ENCODE peak calls at places on chromosome 15, in seven cellular contexts. V is CD8-positive, alpha-beta T cell; K is transverse colon; P is osteoblast; A is epithelial cell of esophagus; C is GM12878; F is kidney. G is an unnamed sample.

GRCh38 chr15:70507772-70508351 is 255.5 kb downstream of the UACA start:
- DNase-seq in V (no peak), K (no peak), P (peak), A (peak), C (no peak), F (no peak), G (peak)

GRCh38 chr15:89358755-89359439 is 24.3 kb upstream of the POLG start:
- DNase-seq in V (peak), K (peak), P (peak), A (peak), C (peak), F (peak), G (peak)

GRCh38 chr15:64211696-64212095 is 48.9 kb upstream of the PPIB start:
- DNase-seq in V (no peak), K (no peak), P (no peak), A (no peak), C (no peak), F (no peak), G (no peak)

GRCh38 chr15:46091860-46092450 is 457.1 kb downstream of the SQOR start:
- DNase-seq in V (no peak), K (peak), P (peak), A (peak), C (no peak), F (no peak), G (no peak)

GRCh38 chr15:98003528-98003927 is 43.0 kb downstream of the ARRDC4 start:
- DNase-seq in V (no peak), K (no peak), P (no peak), A (peak), C (no peak), F (no peak), G (no peak)

GRCh38 chr15:85333132-85333831 is 47.1 kb upstream of the AKAP13 start:
- DNase-seq in V (no peak), K (no peak), P (peak), A (no peak), C (no peak), F (no peak), G (peak)

GRCh38 chr15:96298217-96298616 is 32.3 kb upstream of the NR2F2 start:
- DNase-seq in V (no peak), K (no peak), P (no peak), A (no peak), C (no peak), F (no peak), G (no peak)

GRCh38 chr15:99250001-99250400 is 620 bp upstream of the TTC23 start:
- DNase-seq in V (no peak), K (no peak), P (no peak), A (no peak), C (no peak), F (no peak), G (no peak)

GRCh38 chr15:75232826-75233503 is 25.2 kb upstream of the GOLGA6C start:
- DNase-seq in V (no peak), K (peak), P (peak), A (no peak), C (no peak), F (peak), G (no peak)

GRCh38 chr15:68511073-68511991 is 67.5 kb upstream of the CORO2B start:
- DNase-seq in V (no peak), K (no peak), P (peak), A (no peak), C (no peak), F (no peak), G (peak)

GRCh38 chr15:99976811-99977271 is 243.6 kb upstream of the LYSMD4 start:
- DNase-seq in V (no peak), K (no peak), P (peak), A (peak), C (no peak), F (peak), G (peak)

GRCh38 chr15:36401586-36401966 is 177.8 kb upstream of the CDIN1 start:
- DNase-seq in V (no peak), K (no peak), P (no peak), A (no peak), C (no peak), F (no peak), G (peak)

GRCh38 chr15:59516655-59517461 is 78.9 kb downstream of the FAM81A start:
- DNase-seq in V (no peak), K (no peak), P (no peak), A (no peak), C (no peak), F (no peak), G (no peak)

GRCh38 chr15:36778516-36778915 is 199.1 kb downstream of the CDIN1 start:
- DNase-seq in V (no peak), K (no peak), P (peak), A (no peak), C (no peak), F (no peak), G (peak)

GRCh38 chr15:70358871-70359647 is 261.3 kb upstream of the TLE3 start:
- DNase-seq in V (no peak), K (no peak), P (no peak), A (no peak), C (no peak), F (no peak), G (no peak)

GRCh38 chr15:78768531-78769408 is 42.5 kb downstream of the ADAMTS7 start:
- DNase-seq in V (no peak), K (no peak), P (peak), A (no peak), C (no peak), F (peak), G (no peak)

GRCh38 chr15:91939432-91939831 is 85.9 kb downstream of the SLCO3A1 start:
- DNase-seq in V (no peak), K (no peak), P (no peak), A (no peak), C (no peak), F (no peak), G (no peak)

GRCh38 chr15:92112180-92112579 is 258.7 kb downstream of the SLCO3A1 start:
- DNase-seq in V (no peak), K (no peak), P (no peak), A (no peak), C (no peak), F (no peak), G (peak)

GRCh38 chr15:24784506-24784905 is 108.9 kb downstream of the NPAP1 start:
- DNase-seq in V (no peak), K (no peak), P (no peak), A (no peak), C (no peak), F (no peak), G (no peak)

GRCh38 chr15:68307131-68307928 is 29.8 kb downstream of the FEM1B start:
- DNase-seq in V (no peak), K (no peak), P (no peak), A (no peak), C (no peak), F (no peak), G (no peak)

GRCh38 chr15:67175643-67176071 is 78.8 kb downstream of the AAGAB start:
- DNase-seq in V (no peak), K (peak), P (no peak), A (peak), C (peak), F (no peak), G (peak)

GRCh38 chr15:65578904-65579728 is 31.8 kb downstream of the INTS14 start:
- DNase-seq in V (no peak), K (no peak), P (no peak), A (no peak), C (no peak), F (no peak), G (no peak)

GRCh38 chr15:68032672-68033071 is 21.4 kb upstream of the PIAS1 start:
- DNase-seq in V (no peak), K (no peak), P (no peak), A (no peak), C (peak), F (no peak), G (no peak)

GRCh38 chr15:99097441-99098410 is 7.2 kb upstream of the SYNM start:
- DNase-seq in V (no peak), K (no peak), P (no peak), A (no peak), C (no peak), F (no peak), G (no peak)

GRCh38 chr15:91077029-91077428 is 23.0 kb upstream of the SV2B start:
- DNase-seq in V (no peak), K (no peak), P (no peak), A (peak), C (no peak), F (no peak), G (no peak)

GRCh38 chr15:81097116-81097892 is 36.8 kb upstream of the CFAP161 start:
- DNase-seq in V (no peak), K (no peak), P (no peak), A (no peak), C (no peak), F (no peak), G (no peak)

GRCh38 chr15:92989469-92989868 is 89.3 kb downstream of the CHD2 start:
- DNase-seq in V (no peak), K (no peak), P (no peak), A (no peak), C (peak), F (no peak), G (no peak)

GRCh38 chr15:66912441-66912840 is 153.0 kb upstream of the SMAD3 start:
- DNase-seq in V (no peak), K (no peak), P (no peak), A (no peak), C (no peak), F (no peak), G (no peak)

GRCh38 chr15:35746121-35746520 is 200.2 kb upstream of the DPH6 start:
- DNase-seq in V (no peak), K (no peak), P (no peak), A (peak), C (no peak), F (no peak), G (peak)

GRCh38 chr15:99958426-99959097 is 225.3 kb upstream of the LYSMD4 start:
- DNase-seq in V (no peak), K (no peak), P (no peak), A (no peak), C (no peak), F (no peak), G (no peak)

DNA sequence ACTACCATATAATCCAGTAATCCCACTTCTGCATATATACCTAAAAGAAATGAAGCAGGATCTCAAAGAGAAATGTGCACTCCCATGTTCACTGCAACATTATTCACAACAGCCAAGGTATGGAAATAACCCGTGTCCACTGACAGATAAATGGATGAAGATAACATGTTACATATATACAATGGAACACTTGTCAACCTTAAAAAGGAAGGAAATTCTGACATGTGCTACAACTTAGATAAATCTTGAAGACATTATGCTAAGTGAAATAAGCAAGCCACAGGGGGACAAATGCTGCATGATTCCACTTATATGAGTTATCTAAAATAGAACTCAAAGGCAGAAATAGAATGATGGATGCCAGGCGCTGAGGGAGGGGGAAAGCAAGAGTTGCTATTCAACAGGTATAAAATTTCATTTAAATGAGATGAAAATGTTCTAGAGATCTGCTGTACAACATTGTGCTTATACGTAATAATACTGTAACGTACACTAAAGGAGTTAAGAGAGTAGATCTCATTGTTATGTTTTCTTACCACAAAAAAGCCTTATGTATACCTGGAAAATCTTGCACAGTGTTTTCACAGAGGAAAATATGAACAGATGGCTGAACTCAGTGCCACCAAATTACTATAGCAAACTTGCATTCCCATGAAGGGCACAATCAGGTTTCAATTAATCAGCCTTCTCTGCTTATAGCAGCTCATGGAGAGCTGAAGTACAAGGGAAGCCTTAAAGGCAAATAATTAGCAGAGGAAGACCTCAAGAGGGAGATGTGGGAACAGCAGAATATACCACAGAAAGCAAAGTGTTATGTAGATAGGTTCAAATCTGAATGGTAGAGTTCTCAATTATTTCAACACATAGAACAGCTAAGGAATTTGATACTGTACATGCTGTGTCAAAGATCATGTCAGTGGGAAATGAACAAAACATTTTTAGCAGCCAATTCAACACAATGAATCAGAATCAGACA is 8.0 kb upstream of the VPS39 start:
- DNase-seq in V (no peak), K (no peak), P (no peak), A (no peak), C (no peak), F (no peak), G (peak)
- TF ChIP-seq CTCF in V (no peak), K (no peak), P (no peak), A (no peak), C (peak), F (no peak), G (no peak)

GRCh38 chr15:51982013-51982769 is 10.6 kb upstream of the LEO1 start:
- DNase-seq in V (peak), K (no peak), P (peak), A (peak), C (peak), F (no peak), G (peak)

DNA sequence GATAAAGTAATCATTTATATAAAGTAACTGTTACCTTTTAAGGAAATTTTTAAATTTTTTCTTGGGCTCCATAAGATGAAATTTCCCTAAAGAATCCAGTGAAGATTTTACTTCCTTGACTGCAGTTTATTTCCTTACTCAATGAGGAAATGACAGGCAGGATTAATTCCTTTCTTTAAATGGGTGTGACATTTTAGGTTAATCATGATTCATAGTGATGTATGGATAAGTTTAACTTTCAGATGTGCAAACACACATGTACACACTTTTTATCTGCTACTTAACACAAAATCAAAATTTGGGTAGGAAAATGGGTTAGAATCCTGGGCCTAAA is 11.2 kb upstream of the LEO1 start:
- DNase-seq in V (no peak), K (no peak), P (no peak), A (peak), C (no peak), F (no peak), G (no peak)
- H3K4me3 ChIP-seq in V (no peak), K (no peak), P (no peak), A (no peak), C (no peak), F (no peak), G (no peak)

GRCh38 chr15:23663232-23663631 is 15.6 kb upstream of the MAGEL2 start:
- DNase-seq in V (no peak), K (no peak), P (no peak), A (no peak), C (no peak), F (no peak), G (no peak)
- TF ChIP-seq CTCF in V (no peak), K (no peak), P (no peak), A (no peak), C (no peak), F (no peak), G (no peak)

GRCh38 chr15:74136584-74137543 is 6.5 kb downstream of the ISLR2 start:
- DNase-seq in V (no peak), K (no peak), P (peak), A (no peak), C (no peak), F (no peak), G (peak)
- H3K4me3 ChIP-seq in V (peak), K (peak), P (peak), A (no peak), C (peak), F (peak), G (peak)

GRCh38 chr15:40081691-40082194 is 26.9 kb downstream of the BMF start:
- DNase-seq in V (no peak), K (peak), P (peak), A (no peak), C (no peak), F (peak), G (peak)
- TF ChIP-seq CTCF in V (no peak), K (no peak), P (peak), A (no peak), C (no peak), F (no peak), G (no peak)

GRCh38 chr15:76991741-76992645 is 2.9 kb upstream of the PSTPIP1 start:
- DNase-seq in V (no peak), K (peak), P (no peak), A (no peak), C (no peak), F (no peak), G (no peak)

GRCh38 chr15:76988874-76989780 is 5.8 kb upstream of the PSTPIP1 start:
- DNase-seq in V (no peak), K (no peak), P (no peak), A (no peak), C (no peak), F (no peak), G (no peak)

GRCh38 chr15:76993114-76993715 is 1.7 kb upstream of the PSTPIP1 start:
- DNase-seq in V (no peak), K (peak), P (no peak), A (no peak), C (no peak), F (no peak), G (no peak)

GRCh38 chr15:76987896-76988860 is 6.7 kb upstream of the PSTPIP1 start:
- DNase-seq in V (no peak), K (peak), P (no peak), A (no peak), C (peak), F (no peak), G (no peak)

GRCh38 chr15:76991048-76991447 is 3.9 kb upstream of the PSTPIP1 start:
- DNase-seq in V (no peak), K (no peak), P (no peak), A (no peak), C (no peak), F (peak), G (no peak)
- H3K4me3 ChIP-seq in V (no peak), K (no peak), P (no peak), A (no peak), C (no peak), F (no peak), G (no peak)

DNA sequence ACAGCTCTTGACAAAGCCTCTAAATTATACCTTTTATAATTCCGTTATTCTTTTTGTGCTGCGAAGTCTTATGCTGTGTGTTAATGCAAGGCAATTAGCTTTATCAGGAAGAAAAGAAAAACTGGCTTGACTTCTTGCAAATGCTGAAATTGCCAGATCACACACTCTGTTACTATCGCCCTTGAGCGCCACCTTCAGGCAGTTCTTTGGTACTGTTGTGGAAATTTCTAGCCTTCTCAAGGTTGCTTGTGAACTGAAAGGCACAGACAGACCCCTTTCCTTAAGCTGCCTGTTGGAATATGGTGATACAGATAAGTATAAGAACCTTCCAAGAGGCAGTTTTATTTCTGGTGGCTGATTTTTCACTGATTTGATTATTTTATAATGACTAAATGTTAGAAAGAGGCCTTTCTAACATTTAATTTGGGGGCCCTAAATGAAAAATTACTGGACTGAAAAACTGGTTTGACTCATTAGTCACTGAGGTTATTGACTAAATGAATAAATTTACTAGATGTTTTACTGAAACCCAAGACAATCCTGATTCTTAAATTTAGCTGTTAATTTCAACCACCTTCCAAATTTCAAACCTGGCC is 126.2 kb upstream of the RASGRP1 start:
- DNase-seq in V (peak), K (peak), P (peak), A (peak), C (no peak), F (no peak), G (peak)
- TF ChIP-seq CTCF in V (peak), K (peak), P (peak), A (peak), C (peak), F (peak), G (peak)

GRCh38 chr15:27804569-27805260 is 294.4 kb downstream of the OCA2 start:
- DNase-seq in V (no peak), K (no peak), P (no peak), A (no peak), C (no peak), F (no peak), G (no peak)
- H3K4me3 ChIP-seq in V (no peak), K (no peak), P (no peak), A (no peak), C (no peak), F (no peak), G (no peak)

DNA sequence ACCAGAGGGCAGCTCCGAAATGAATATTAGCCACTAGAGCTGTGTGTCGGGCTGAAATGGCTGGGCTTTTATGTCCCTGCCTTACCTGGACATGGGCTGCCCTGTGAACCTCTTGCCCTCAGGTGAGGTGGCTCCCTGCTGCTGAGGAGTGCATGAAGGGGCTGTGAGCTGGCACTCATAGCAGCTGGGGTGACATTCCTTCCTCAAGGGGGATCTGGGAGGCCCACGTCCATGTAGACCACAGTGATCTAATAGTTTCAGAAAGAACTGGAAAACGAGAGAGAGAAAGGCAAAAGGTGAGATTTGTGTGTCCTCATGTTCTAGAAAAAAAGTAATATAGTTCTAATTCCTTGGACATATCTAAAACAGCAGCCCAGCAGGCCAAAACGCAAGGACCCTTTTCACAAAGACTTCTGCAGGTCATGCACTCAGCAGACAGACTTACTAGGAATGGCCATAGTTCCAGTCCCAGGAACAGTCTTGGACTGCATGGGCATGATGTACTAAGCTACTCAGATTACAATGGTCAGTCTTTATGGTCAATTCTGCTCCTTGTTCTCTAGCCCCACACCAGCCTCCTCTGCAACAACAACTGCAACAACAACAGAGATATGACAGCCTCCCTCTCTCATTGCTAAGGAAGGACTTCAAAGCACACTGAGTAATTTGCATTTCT is 10.8 kb upstream of the SLC24A5 start:
- DNase-seq in V (no peak), K (no peak), P (no peak), A (no peak), C (no peak), F (no peak), G (no peak)
- TF ChIP-seq CTCF in V (no peak), K (no peak), P (no peak), A (no peak), C (no peak), F (no peak), G (no peak)

GRCh38 chr15:60525640-60526039 is 46.7 kb upstream of the ICE2 start:
- DNase-seq in V (no peak), K (no peak), P (no peak), A (no peak), C (no peak), F (no peak), G (peak)
- H3K4me3 ChIP-seq in V (no peak), K (no peak), P (no peak), A (no peak), C (no peak), F (no peak), G (no peak)

G was measured in fibroblast of the aortic adventitia.